ENCODE peak calls at places on chromosomes 12 and 14, in four cellular contexts. One of them, this sample, is unnamed.

GRCh38 chr14:23008836-23009235 is 1.1 kb downstream of the C14orf93 start:
- DNase-seq in H9: no peak
- DNase-seq in H1: no peak
- DNase-seq in IMR-90: no peak
- DNase-seq in this sample: no peak

GRCh38 chr12:304815-305214 is 42.2 kb upstream of the SLC6A13 start:
- DNase-seq in H9: no peak
- DNase-seq in H1: no peak
- DNase-seq in IMR-90: peak
- DNase-seq in this sample: no peak

GRCh38 chr12:121184425-121184824 is 25.5 kb upstream of the P2RX4 start:
- DNase-seq in H9: peak
- DNase-seq in H1: no peak
- DNase-seq in IMR-90: no peak
- DNase-seq in this sample: no peak

GRCh38 chr12:18320036-18320617 is 58.8 kb downstream of the PIK3C2G start:
- DNase-seq in H9: peak
- DNase-seq in H1: peak
- DNase-seq in IMR-90: peak
- DNase-seq in this sample: peak

GRCh38 chr14:89303452-89304435 is 113.3 kb downstream of the FOXN3 start:
- DNase-seq in H9: no peak
- DNase-seq in H1: no peak
- DNase-seq in IMR-90: peak
- DNase-seq in this sample: peak

GRCh38 chr12:70691018-70691672 is 53.9 kb upstream of the PTPRB start:
- DNase-seq in H9: no peak
- DNase-seq in H1: no peak
- DNase-seq in IMR-90: peak
- DNase-seq in this sample: no peak

GRCh38 chr14:103692871-103693270 is 22.4 kb downstream of the XRCC3 start:
- DNase-seq in H9: no peak
- DNase-seq in H1: no peak
- DNase-seq in IMR-90: no peak
- DNase-seq in this sample: no peak

GRCh38 chr14:101839236-101839635 is 77.7 kb downstream of the PPP2R5C start:
- DNase-seq in H9: no peak
- DNase-seq in H1: no peak
- DNase-seq in IMR-90: no peak
- DNase-seq in this sample: no peak

GRCh38 chr14:90274808-90275454 is 18.6 kb downstream of the PSMC1 start:
- DNase-seq in H9: no peak
- DNase-seq in H1: no peak
- DNase-seq in IMR-90: peak
- DNase-seq in this sample: no peak

GRCh38 chr12:56158926-56159461 is 835 bp downstream of the MYL6 start:
- DNase-seq in H9: peak
- DNase-seq in H1: no peak
- DNase-seq in IMR-90: peak
- DNase-seq in this sample: peak

GRCh38 chr12:116818341-116818856 is 62.8 kb downstream of the HRK start:
- DNase-seq in H9: no peak
- DNase-seq in H1: no peak
- DNase-seq in IMR-90: peak
- DNase-seq in this sample: no peak

GRCh38 chr14:54207991-54208520 is 188.8 kb upstream of the CDKN3 start:
- DNase-seq in H9: no peak
- DNase-seq in H1: no peak
- DNase-seq in IMR-90: no peak
- DNase-seq in this sample: no peak

GRCh38 chr12:124608451-124608870 is 41.0 kb upstream of the NCOR2 start:
- DNase-seq in H9: no peak
- DNase-seq in H1: no peak
- DNase-seq in IMR-90: no peak
- DNase-seq in this sample: no peak

GRCh38 chr14:94401083-94401482 is 12.7 kb upstream of the SERPINA1 start:
- DNase-seq in H9: no peak
- DNase-seq in H1: no peak
- DNase-seq in IMR-90: peak
- DNase-seq in this sample: no peak

GRCh38 chr12:106893451-106893850 is 62.3 kb upstream of the TMEM263 start:
- DNase-seq in H9: no peak
- DNase-seq in H1: no peak
- DNase-seq in IMR-90: peak
- DNase-seq in this sample: no peak

GRCh38 chr14:49954171-49954631 is 61.3 kb downstream of the ARF6 start:
- DNase-seq in H9: no peak
- DNase-seq in H1: no peak
- DNase-seq in IMR-90: peak
- DNase-seq in this sample: no peak

GRCh38 chr14:33782923-33783322 is 168.0 kb downstream of the EGLN3 start:
- DNase-seq in H9: no peak
- DNase-seq in H1: no peak
- DNase-seq in IMR-90: no peak
- DNase-seq in this sample: no peak

GRCh38 chr14:77158175-77158908 is 16.8 kb upstream of the ZDHHC22 start:
- DNase-seq in H9: peak
- DNase-seq in H1: no peak
- DNase-seq in IMR-90: peak
- DNase-seq in this sample: peak

GRCh38 chr12:110104188-110104969 is 19.8 kb upstream of the IFT81 start:
- DNase-seq in H9: no peak
- DNase-seq in H1: no peak
- DNase-seq in IMR-90: peak
- DNase-seq in this sample: no peak

GRCh38 chr14:55354500-55354899 is 57.1 kb downstream of the ATG14 start:
- DNase-seq in H9: peak
- DNase-seq in H1: peak
- DNase-seq in IMR-90: peak
- DNase-seq in this sample: peak

DNA sequence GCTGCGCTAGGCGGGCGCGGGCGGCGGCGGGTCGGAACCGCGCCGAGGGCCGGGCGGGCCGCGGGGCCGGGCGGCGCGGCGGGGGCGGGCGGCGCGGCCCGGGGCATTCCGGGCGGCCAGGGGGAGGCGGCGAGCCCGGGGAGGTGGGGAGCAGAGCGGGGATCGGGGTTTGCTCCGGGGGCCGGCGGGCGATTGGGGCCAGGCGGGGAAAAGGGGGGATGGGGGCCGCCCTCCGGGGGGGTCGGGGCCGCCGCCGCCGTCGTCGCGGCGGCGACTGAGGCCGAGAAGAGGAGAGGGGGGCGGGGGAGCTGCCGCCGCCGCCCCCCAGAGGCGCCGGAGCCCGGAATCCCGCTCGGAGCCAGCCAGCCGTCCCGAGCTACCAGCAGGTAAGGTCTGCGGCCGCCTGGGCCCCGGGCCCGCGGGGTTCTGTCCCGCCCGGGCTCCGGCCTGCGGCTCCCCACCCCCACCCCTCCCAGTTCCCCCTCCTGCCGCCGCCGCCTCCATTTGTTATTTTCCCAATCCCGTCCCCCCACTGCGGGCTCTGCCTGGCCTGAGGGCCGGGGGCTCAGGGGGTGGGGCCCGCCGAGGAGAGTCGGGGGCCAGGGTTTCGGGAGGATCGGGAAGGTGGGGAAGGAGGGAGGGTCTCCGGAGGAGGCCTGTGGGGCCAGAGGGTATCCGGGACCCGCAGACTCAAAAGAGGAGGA is 392 bp downstream of the ATN1 start:
- DNase-seq in H9: no peak
- DNase-seq in H1: no peak
- DNase-seq in IMR-90: no peak
- DNase-seq in this sample: no peak
- H3K4ac ChIP-seq in H9: no peak
- H3K4ac ChIP-seq in H1: no peak
- H3K4ac ChIP-seq in IMR-90: peak
- H3K4ac ChIP-seq in this sample: peak

DNA sequence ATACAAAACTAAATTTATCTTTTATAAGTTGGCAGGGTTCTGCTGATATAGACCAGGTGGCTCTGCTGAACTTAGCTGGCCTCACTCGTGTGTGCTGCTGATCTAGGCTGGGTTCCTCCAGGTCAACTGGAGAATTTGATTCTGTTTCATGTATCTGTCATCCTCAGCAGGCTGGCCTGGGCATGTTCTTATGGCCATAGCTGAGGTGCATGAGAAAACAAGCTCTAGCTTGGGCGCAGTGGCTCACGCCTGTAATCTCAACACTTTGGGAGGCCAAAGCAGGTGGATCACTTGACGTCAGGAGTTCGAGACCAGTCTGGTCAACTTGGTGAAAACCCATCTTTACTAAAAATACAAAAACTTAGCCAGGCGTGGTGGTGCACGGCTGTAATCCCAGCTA is 24.3 kb upstream of the BCL2L14 start:
- DNase-seq in H9: no peak
- DNase-seq in H1: no peak
- DNase-seq in IMR-90: no peak
- DNase-seq in this sample: no peak
- H2AK5ac ChIP-seq in H9: no peak
- H2AK5ac ChIP-seq in H1: no peak
- H2AK5ac ChIP-seq in IMR-90: no peak
- H2AK5ac ChIP-seq in this sample: no peak

DNA sequence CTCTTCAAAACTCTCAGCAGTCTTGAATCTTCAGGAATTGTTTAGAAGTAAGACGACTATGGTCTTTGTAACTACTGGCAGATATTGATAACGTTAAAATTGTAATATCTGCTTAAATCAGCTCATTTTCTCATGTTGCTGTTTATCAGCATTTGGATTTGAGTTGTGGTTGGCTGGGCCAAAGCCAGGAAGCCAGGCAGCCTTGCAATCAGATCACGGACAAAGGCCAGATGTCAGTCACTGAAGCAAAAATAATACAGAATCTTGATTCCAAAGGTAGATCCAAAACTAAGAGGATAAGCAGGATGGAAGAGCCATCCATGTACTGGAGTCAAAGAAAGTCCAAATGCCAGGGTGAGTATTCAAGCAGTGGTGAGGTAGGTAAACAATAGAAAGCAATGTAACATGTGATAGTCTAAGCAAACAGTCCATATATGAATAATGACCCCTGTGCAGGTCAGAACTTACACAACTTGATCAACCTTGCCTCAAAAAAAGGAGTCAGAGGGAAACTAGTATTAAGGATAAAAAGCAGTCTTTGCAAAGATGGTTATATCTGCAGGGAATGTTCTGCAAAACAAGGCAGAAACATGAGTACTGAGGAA is 95.8 kb upstream of the RAP1B start:
- DNase-seq in H9: no peak
- DNase-seq in H1: no peak
- DNase-seq in IMR-90: no peak
- DNase-seq in this sample: no peak
- H4K5ac ChIP-seq in H9: no peak
- H4K5ac ChIP-seq in H1: no peak
- H4K5ac ChIP-seq in IMR-90: no peak
- H4K5ac ChIP-seq in this sample: no peak

DNA sequence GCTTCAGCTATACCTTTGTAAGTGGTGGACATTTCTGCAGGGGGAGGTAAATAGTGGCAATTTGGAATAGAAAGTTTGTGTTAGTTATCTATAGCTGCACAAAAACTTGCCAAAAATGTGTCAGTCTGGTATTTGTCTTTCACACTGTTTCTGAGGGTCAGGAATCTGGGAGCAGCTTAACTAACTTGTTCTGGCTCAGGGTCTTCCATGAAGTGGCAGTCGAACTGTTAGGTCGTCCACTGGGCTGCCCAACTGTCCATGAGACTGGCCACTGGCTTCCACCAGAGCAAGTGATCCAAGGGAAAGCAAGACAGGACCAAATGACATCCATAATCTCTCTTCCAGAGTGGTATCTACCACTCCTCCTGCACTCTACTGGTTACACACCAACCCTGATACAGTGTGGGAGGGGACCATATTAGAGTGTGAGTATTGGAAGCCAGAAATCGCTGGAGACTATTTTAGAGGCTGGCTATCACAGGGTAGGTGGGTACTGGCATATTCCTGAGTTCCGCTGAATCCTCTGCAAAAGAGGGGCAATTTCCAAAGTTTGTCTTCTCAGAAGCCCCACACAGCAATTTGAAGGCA is 60.9 kb downstream of the DYRK2 start:
- DNase-seq in H9: no peak
- DNase-seq in H1: no peak
- DNase-seq in IMR-90: no peak
- DNase-seq in this sample: no peak
- H3K4ac ChIP-seq in H9: no peak
- H3K4ac ChIP-seq in H1: no peak
- H3K4ac ChIP-seq in IMR-90: no peak
- H3K4ac ChIP-seq in this sample: no peak

DNA sequence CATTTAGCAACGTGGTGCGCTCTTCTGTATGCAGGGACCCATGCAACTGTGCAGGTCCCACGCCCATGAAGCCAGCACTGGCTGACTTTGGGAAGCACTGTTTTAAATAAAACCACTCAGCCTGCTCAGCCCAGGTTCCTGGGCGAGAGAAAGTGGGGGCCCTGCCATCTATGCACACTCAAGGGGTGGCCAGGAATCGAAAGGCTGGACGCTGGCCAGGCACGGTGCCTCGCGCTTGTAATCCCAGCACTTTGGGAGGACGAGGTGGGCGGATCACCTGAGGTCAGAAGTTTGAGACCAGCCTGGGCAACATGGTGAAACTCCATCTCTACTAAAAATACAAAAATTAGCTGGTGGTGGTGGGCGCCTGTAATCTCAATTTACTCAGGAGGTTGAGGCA is 179.9 kb upstream of the TBX3 start:
- DNase-seq in H9: no peak
- DNase-seq in H1: no peak
- DNase-seq in IMR-90: no peak
- DNase-seq in this sample: no peak
- H2AK5ac ChIP-seq in H9: no peak
- H2AK5ac ChIP-seq in H1: no peak
- H2AK5ac ChIP-seq in IMR-90: no peak
- H2AK5ac ChIP-seq in this sample: no peak

This sample was measured in mesendoderm.